ENCODE peak calls at places on chromosomes 3 and 15, in eight cellular contexts. E is prostate gland, Z is BE2C, G is GM13976, H is RWPE1, C is hepatocyte, M is WTC11, A is WERI-Rb-1. O is an unnamed sample.

GRCh38 chr15:97703400-97703799 is 257.1 kb upstream of the ARRDC4 start:
- DNase-seq in E (no peak), Z (no peak), G (no peak), H (no peak), C (no peak), M (no peak), A (no peak), O (no peak)

GRCh38 chr3:13657660-13658435 is 108.9 kb downstream of the FBLN2 start:
- DNase-seq in E (peak), Z (peak), G (peak), H (peak), C (peak), M (peak), A (peak), O (peak)

GRCh38 chr3:27923349-27924068 is 201.4 kb upstream of the EOMES start:
- DNase-seq in E (no peak), Z (no peak), G (no peak), H (no peak), C (no peak), M (no peak), A (no peak), O (no peak)

GRCh38 chr15:88621789-88622604 is 857 bp downstream of the AEN start:
- DNase-seq in E (no peak), Z (no peak), G (peak), H (no peak), C (peak), M (no peak), A (no peak), O (peak)

GRCh38 chr3:126393563-126393962 is 1.1 kb upstream of the CFAP100 start:
- DNase-seq in E (no peak), Z (no peak), G (no peak), H (no peak), C (no peak), M (no peak), A (no peak), O (no peak)

GRCh38 chr3:135965129-135965505 is 411 bp upstream of the PPP2R3A start:
- DNase-seq in E (no peak), Z (no peak), G (no peak), H (no peak), C (no peak), M (no peak), A (no peak), O (no peak)

GRCh38 chr3:136955813-136956212 is 2.0 kb upstream of the IL20RB start:
- DNase-seq in E (no peak), Z (no peak), G (no peak), H (no peak), C (peak), M (no peak), A (no peak), O (no peak)

GRCh38 chr15:40793216-40793989 is 13.5 kb upstream of the ZFYVE19 start:
- DNase-seq in E (no peak), Z (no peak), G (no peak), H (peak), C (peak), M (no peak), A (no peak), O (no peak)

GRCh38 chr15:91891101-91891500 is 37.6 kb downstream of the SLCO3A1 start:
- DNase-seq in E (no peak), Z (no peak), G (no peak), H (no peak), C (no peak), M (no peak), A (no peak), O (no peak)

GRCh38 chr15:66943456-66944095 is 121.8 kb upstream of the SMAD3 start:
- DNase-seq in E (no peak), Z (no peak), G (no peak), H (no peak), C (no peak), M (no peak), A (no peak), O (no peak)

GRCh38 chr3:169772530-169772950 is 656 bp upstream of the MYNN start:
- DNase-seq in E (peak), Z (peak), G (peak), H (peak), C (peak), M (peak), A (peak), O (peak)

DNA sequence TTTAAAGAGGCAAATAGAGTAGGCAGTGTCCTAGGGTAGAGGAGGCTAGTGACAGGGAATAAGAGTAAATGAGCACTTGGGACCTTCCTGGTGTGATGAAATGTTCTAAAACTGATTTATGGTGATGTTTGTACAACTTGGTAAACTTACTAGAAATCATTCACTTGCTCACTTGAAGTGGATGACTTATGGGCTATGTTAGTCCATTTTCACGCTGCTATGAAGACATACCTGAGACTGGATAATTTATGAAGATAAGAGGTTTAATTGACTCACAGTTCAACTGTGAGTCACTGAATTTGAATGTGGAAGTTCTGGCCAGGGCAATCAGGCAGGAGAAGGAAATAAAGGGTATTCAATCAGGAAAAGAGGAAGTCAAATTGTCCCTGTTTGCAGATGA is 31.7 kb upstream of the DHX36 start:
- DNase-seq in E (no peak), Z (no peak), G (no peak), H (peak), C (peak), M (no peak), A (no peak), O (no peak)
- TF ChIP-seq CTCF in E (no peak), Z (no peak), G (no peak), H (no peak), C (no peak), M (no peak), A (no peak), O (no peak)

GRCh38 chr3:38713121-38713520 is 63.6 kb upstream of the SCN5A start:
- DNase-seq in E (no peak), Z (no peak), G (no peak), H (no peak), C (no peak), M (no peak), A (no peak), O (no peak)

GRCh38 chr3:38702231-38702630 is 52.7 kb upstream of the SCN5A start:
- DNase-seq in E (no peak), Z (no peak), G (no peak), H (no peak), C (no peak), M (no peak), A (no peak), O (no peak)

GRCh38 chr3:38711321-38711720 is 61.8 kb upstream of the SCN5A start:
- DNase-seq in E (no peak), Z (no peak), G (no peak), H (no peak), C (no peak), M (no peak), A (no peak), O (no peak)

GRCh38 chr3:38706961-38707360 is 57.5 kb upstream of the SCN5A start:
- DNase-seq in E (no peak), Z (no peak), G (no peak), H (no peak), C (no peak), M (no peak), A (no peak), O (no peak)

GRCh38 chr3:38707730-38708129 is 58.2 kb upstream of the SCN5A start:
- DNase-seq in E (no peak), Z (no peak), G (no peak), H (peak), C (peak), M (peak), A (no peak), O (no peak)
- TF ChIP-seq CTCF in E (no peak), Z (peak), G (no peak), H (no peak), C (peak), M (no peak), A (peak), O (peak)

DNA sequence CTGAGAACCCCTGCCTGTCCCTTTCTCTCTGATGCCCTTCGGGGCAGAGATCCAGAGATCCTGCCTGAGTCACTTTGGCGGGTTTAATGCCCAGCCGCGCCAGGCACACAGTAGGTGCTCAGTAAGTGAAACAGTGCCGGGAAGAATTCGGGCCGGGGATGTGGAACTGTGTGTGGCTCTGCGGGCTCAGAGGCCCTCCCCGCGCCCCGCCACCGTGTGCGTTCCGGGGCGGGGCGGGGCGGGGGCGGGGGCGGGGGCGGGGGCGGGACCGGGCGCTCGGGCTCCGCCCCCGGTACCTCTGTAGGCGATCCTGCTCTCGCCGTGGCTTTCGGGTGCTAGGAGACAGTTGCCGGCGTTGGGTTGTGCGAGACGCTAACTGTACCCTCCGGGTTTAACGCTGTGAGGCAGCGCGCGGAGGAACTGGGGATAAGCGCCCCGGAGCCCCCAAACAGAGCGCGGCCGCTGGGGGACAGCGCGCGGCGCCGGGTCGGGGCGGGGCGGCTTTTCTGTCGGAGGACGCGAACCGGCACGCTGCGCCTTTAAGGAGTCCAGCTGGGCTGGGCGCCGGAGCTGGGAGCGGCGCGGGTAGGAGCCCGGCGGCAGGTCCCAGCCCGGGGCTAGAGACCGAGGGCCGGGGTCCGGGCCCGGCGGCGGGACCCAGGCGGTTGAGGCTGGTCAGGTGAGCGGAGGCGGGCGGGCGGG is at the start of gene ABHD6:
- DNase-seq in E (peak), Z (peak), G (peak), H (peak), C (peak), M (peak), A (peak), O (peak)
- TF ChIP-seq CTCF in E (peak), Z (no peak), G (peak), H (peak), C (peak), M (no peak), A (peak), O (peak)

DNA sequence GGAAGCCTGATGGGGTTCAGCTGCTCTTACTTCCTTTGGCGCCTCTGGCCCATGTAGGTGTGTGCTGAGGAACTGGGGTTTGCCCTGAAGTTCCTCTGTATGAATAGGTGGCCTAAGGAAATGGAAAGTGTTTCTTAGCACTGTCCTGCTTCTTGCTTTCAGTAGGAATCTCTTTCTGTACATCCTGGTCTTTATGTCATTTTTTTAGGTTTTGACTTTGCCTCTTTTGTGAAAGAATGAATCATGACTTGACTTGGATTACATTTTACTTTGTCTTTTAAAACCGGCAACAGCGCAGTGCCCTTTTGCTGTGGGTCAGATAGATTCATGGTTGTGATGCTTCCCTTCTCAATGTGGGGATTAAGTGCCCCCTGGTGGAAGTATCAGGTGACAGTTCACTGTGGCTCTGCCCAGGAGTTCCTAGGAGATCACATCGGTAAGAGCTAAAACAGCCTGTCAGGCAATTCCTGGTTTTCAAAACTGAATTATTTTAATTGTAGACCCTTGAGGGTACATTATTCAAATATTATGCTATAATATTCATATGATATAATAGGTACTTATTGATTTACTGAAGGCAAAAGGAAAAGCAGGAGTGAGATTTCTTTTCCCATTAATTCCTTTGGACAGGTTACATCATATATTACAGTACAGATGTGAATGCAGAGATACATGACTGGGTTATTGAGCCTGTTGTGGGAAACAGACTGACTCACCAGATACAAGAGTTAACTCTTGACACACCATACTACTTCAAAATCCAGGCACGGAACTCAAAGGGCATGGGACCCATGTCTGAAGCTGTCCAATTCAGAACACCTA is 95.4 kb downstream of the HCN4 start:
- DNase-seq in E (peak), Z (peak), G (peak), H (peak), C (peak), M (peak), A (peak), O (peak)
- TF ChIP-seq CTCF in E (peak), Z (peak), G (peak), H (peak), C (peak), M (peak), A (peak), O (peak)

GRCh38 chr3:176650478-176650877 is 546.8 kb downstream of the TBL1XR1 start:
- DNase-seq in E (no peak), Z (no peak), G (no peak), H (peak), C (no peak), M (no peak), A (no peak), O (no peak)
- TF ChIP-seq CTCF in E (no peak), Z (peak), G (no peak), H (no peak), C (no peak), M (no peak), A (no peak), O (peak)

DNA sequence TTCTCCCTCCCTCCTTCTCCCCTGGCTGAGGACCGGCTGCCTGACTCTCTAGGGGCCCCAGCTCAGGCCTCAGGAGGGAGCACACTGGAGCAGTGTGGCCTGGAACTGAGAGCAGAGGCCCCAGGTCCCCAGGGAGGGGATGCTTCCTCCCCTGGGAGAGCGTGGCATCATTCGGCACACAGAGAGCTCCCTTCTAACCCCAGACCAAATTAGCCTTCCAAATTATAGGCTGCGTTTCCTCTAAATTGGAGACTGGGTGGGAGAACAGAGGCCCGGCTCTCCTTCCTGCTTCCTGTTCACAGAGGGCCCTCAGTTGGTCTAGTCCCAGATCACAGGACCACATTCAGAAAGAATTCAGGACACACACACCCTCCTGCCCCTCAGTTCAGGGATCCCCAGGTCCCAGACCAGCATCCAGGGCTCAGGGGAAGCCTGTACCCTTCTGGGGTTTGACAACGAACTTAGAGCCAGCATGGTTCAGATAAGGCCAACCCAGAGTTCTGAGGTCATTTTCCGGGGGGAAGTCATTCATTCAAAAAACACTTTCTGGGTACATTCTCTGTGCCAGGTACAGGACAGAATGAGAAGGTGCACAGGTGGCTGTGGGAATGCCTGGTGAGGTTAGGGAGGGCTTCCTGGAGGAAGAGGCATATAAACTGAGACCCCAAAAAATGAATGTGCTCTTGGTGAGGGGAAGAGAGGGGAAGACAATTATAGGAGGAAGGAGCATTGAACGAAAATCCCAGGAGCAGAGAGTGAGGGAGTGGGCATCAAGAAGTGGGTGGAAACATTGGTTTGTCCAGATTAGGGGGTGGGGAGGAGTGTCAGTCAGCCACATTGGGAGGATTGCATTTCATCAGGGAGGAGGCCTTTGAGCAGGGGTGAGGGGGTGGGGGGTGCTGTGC is 28.4 kb upstream of the RPL29 start:
- DNase-seq in E (no peak), Z (peak), G (peak), H (no peak), C (no peak), M (no peak), A (no peak), O (peak)
- TF ChIP-seq CTCF in E (no peak), Z (no peak), G (no peak), H (no peak), C (no peak), M (no peak), A (no peak), O (no peak)

DNA sequence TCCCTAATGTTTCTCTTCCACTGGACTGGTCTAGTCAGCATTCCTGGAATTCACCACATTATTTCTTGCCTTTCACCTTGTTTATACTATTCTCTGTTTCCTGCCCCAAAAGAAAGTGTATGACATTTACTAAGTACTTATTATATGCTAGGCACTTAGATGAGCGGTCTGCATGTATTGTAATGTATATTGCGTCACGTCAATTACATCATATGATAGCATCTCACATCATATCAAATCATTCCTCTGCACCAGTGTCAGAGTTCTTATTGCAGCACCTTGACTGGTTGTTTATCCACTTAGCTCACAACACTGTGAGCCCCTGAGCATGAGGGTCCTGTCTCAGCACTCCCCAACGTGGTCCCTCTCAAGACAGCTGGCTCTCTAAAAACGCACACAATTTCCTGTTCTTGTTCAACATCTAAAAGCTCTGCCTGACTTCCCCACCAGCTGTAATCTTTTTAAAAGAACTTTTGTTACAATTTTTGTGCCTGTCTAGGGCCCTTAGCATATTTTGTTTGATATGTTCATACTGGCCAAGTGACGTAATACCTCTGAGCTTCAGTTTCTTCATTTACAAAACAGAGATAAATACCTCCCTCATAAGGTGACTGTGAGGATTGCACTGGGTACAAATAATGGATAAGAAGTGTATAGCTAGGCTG is 58.8 kb downstream of the ARHGAP31 start:
- DNase-seq in E (no peak), Z (no peak), G (no peak), H (no peak), C (peak), M (no peak), A (no peak), O (no peak)
- TF ChIP-seq CTCF in E (no peak), Z (peak), G (no peak), H (no peak), C (peak), M (no peak), A (peak), O (peak)

GRCh38 chr3:54685213-54685612 is 242.6 kb downstream of the LRTM1 start:
- DNase-seq in E (no peak), Z (no peak), G (no peak), H (no peak), C (no peak), M (no peak), A (no peak), O (no peak)
- TF ChIP-seq CTCF in E (no peak), Z (no peak), G (no peak), H (no peak), C (no peak), M (no peak), A (no peak), O (no peak)

DNA sequence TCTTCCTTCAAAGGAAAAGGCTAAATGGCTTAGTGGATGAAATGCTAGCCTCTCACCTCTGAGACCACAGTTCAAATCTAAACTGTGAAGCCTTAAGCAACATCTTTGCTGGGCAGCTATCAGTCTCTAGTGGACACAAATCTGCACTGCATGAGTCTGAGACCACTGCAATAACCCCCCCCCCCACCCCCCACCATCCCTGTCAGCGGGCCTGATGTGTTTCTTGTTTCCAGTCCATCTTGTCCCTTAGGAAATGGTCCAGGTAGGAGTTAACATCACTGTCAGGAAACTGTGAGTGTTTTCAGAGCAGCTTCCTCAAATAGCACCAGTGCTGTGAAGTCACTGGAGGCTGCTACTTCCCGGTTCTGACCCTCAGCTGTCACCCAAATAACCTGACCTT is 140.6 kb upstream of the TMCO5A start:
- DNase-seq in E (no peak), Z (peak), G (no peak), H (no peak), C (no peak), M (no peak), A (peak), O (no peak)
- TF ChIP-seq CTCF in E (no peak), Z (peak), G (no peak), H (no peak), C (peak), M (no peak), A (peak), O (no peak)